ENCODE peak calls at places on chromosomes 13 and 19, in eight cellular contexts. Q is Panc1, U is breast epithelium, I is PC-9, F is gastrocnemius medialis, T is stomach, L is H9, D is fibroblast of lung. S is an unnamed sample.

GRCh38 chr13:77460195-77460594 is 75.3 kb upstream of the SCEL start:
- DNase-seq in F (no peak), U (no peak), Q (no peak), L (no peak), T (peak; percentile 39), I (no peak), D (peak; percentile 3), S (peak; percentile 76)

GRCh38 chr19:55069137-55069858 is 6.3 kb upstream of the RDH13 start:
- DNase-seq in L (peak; percentile 86), F (no peak), I (peak; percentile 90), T (peak; percentile 81), U (peak; percentile 92), D (peak; percentile 29), Q (no peak), S (no peak)

GRCh38 chr19:47226426-47227346 is 4.3 kb downstream of the BBC3 start:
- DNase-seq in I (peak; percentile 77), L (peak; percentile 75), F (peak; percentile 90), U (peak; percentile 77), D (peak; percentile 79), T (peak; percentile 80), Q (no peak), S (peak; percentile 95)

GRCh38 chr13:41580345-41580744 is 123.0 kb downstream of the RGCC start:
- DNase-seq in T (no peak), F (no peak), U (no peak), Q (no peak), D (no peak), L (no peak), I (no peak), S (no peak)

GRCh38 chr19:34253711-34254551 is 423 bp upstream of the GARRE1 start:
- DNase-seq in I (no peak), U (peak; percentile 77), T (no peak), L (peak; percentile 91), F (no peak), Q (no peak), D (peak; percentile 55), S (peak; percentile 93)

GRCh38 chr19:50387176-50387867 is 3.2 kb downstream of the POLD1 start:
- DNase-seq in F (no peak), I (no peak), U (no peak), T (no peak), L (no peak), D (peak; percentile 44), Q (no peak), S (no peak)

GRCh38 chr13:106536244-106537034 is 977 bp upstream of the EFNB2 start:
- DNase-seq in T (peak; percentile 93), F (peak; percentile 59), U (peak; percentile 90), D (peak; percentile 90), Q (peak; percentile 38), L (peak; percentile 91), I (peak; percentile 79), S (peak; percentile 90)

GRCh38 chr19:45793178-45793564 is 526 bp upstream of the DMWD start:
- DNase-seq in Q (no peak), T (no peak), D (no peak), F (no peak), I (no peak), L (no peak), U (no peak), S (no peak)

GRCh38 chr19:18425515-18426415 is 6.6 kb downstream of the SSBP4 start:
- DNase-seq in T (no peak), D (peak; percentile 59), U (no peak), Q (no peak), F (no peak), I (no peak), L (no peak), S (no peak)

GRCh38 chr13:69243366-69243765 is 864.3 kb upstream of the ATXN8OS start:
- DNase-seq in I (no peak), D (no peak), L (no peak), Q (no peak), U (no peak), F (no peak), T (no peak), S (no peak)

GRCh38 chr19:17455711-17456123 is 5.0 kb downstream of the NXNL1 start:
- DNase-seq in F (no peak), T (peak; percentile 28), U (no peak), L (peak; percentile 46), Q (no peak), I (no peak), D (no peak), S (no peak)

GRCh38 chr13:84661718-84662117 is 779.4 kb upstream of the SLITRK1 start:
- DNase-seq in T (no peak), U (no peak), Q (no peak), F (no peak), I (no peak), D (no peak), L (no peak), S (no peak)

GRCh38 chr19:50562329-50562728 is 5.9 kb downstream of the LRRC4B start:
- DNase-seq in U (no peak), D (no peak), I (no peak), L (no peak), Q (no peak), T (no peak), F (no peak), S (no peak)

GRCh38 chr19:55303477-55303876 is 19.7 kb downstream of the BRSK1 start:
- DNase-seq in D (no peak), L (no peak), U (no peak), F (no peak), I (no peak), Q (no peak), T (no peak), S (no peak)

GRCh38 chr19:33302974-33303790 is 848 bp upstream of the CEBPA start:
- DNase-seq in I (peak; percentile 68), T (peak; percentile 62), F (no peak), L (peak; percentile 66), U (peak; percentile 64), Q (no peak), D (peak; percentile 52), S (peak; percentile 60)

GRCh38 chr13:96141032-96141431 is 51.1 kb downstream of the HS6ST3 start:
- DNase-seq in U (no peak), I (no peak), L (no peak), D (peak; percentile 41), T (no peak), F (no peak), Q (peak; percentile 4), S (no peak)

GRCh38 chr13:30656178-30656577 is 38.5 kb downstream of the USPL1 start:
- DNase-seq in U (no peak), D (no peak), I (no peak), L (no peak), F (no peak), Q (no peak), T (no peak), S (no peak)

GRCh38 chr13:52845766-52846566 is 2.5 kb downstream of the PCDH8 start:
- DNase-seq in L (peak; percentile 88), D (peak; percentile 1), U (no peak), T (no peak), F (no peak), I (no peak), Q (no peak), S (peak; percentile 60)

GRCh38 chr13:41905600-41906254 is 55.2 kb downstream of the VWA8 start:
- DNase-seq in I (no peak), T (no peak), U (no peak), D (peak; percentile 68), L (no peak), F (no peak), Q (peak; percentile 30), S (no peak)

GRCh38 chr19:5035817-5036732 is 67.2 kb downstream of the KDM4B start:
- DNase-seq in Q (no peak), U (no peak), I (no peak), T (no peak), L (no peak), F (no peak), D (no peak), S (peak; percentile 45)

DNA sequence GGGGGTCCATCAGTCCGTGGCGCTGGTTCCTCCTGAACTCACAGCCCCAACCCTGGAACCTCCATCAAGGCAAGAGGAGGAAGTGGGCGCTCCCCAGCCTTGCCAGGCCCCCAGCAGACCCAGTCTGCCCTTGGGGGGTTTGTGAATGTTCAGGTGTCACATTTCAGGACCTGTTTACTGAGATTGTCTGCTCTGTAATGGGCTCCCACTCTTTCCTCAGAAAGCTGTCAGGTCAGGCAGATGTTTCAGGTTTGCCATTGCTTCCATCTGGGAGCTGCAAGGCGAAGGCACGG is 29.4 kb downstream of the TSSK6 start:
- DNase-seq in T (no peak), I (no peak), F (no peak), D (no peak), L (no peak), U (no peak), Q (no peak), S (no peak)
- H3K27ac ChIP-seq in T (no peak overlapping the region), I (no peak overlapping the region), F (no peak overlapping the region), D (peak overlapping the region; percentile 51), L (no peak overlapping the region), U (no peak overlapping the region), Q (no peak overlapping the region), S (no peak overlapping the region)

GRCh38 chr19:14544977-14545715 is 15.8 kb downstream of the TECR start:
- DNase-seq in D (no peak), T (no peak), L (no peak), U (peak; percentile 75), Q (no peak), I (no peak), F (peak; percentile 94), S (peak; percentile 95)
- H3K27ac ChIP-seq in D (no peak overlapping the region), T (peak overlapping the region; percentile 20), L (no peak overlapping the region), U (peak overlapping the region; percentile 67), Q (no peak overlapping the region), I (no peak overlapping the region), F (peak overlapping the region; percentile 98), S (no peak overlapping the region)

GRCh38 chr13:49311816-49312215 is 64.1 kb downstream of the CDADC1 start:
- DNase-seq in F (no peak), I (no peak), D (no peak), U (no peak), Q (no peak), T (no peak), L (no peak), S (no peak)

GRCh38 chr13:49314344-49314882 is 66.7 kb downstream of the CDADC1 start:
- DNase-seq in D (no peak), Q (no peak), I (no peak), U (no peak), L (no peak), F (no peak), T (no peak), S (no peak)

GRCh38 chr13:49319555-49320350 is 72.0 kb downstream of the CDADC1 start:
- DNase-seq in T (no peak), L (no peak), Q (no peak), U (no peak), I (no peak), D (peak; percentile 68), F (no peak), S (no peak)

GRCh38 chr13:49315756-49316481 is 68.2 kb downstream of the CDADC1 start:
- DNase-seq in D (no peak), T (no peak), L (no peak), U (no peak), I (no peak), Q (no peak), F (no peak), S (no peak)

GRCh38 chr13:49315036-49315565 is 67.4 kb downstream of the CDADC1 start:
- DNase-seq in U (no peak), L (no peak), I (no peak), T (no peak), D (no peak), F (no peak), Q (no peak), S (no peak)
- H3K27ac ChIP-seq in U (peak overlapping the region; percentile 27), L (no peak overlapping the region), I (no peak overlapping the region), T (peak overlapping the region; percentile 92), D (peak overlapping the region; percentile 97), F (no peak overlapping the region), Q (no peak overlapping the region), S (no peak overlapping the region)

DNA sequence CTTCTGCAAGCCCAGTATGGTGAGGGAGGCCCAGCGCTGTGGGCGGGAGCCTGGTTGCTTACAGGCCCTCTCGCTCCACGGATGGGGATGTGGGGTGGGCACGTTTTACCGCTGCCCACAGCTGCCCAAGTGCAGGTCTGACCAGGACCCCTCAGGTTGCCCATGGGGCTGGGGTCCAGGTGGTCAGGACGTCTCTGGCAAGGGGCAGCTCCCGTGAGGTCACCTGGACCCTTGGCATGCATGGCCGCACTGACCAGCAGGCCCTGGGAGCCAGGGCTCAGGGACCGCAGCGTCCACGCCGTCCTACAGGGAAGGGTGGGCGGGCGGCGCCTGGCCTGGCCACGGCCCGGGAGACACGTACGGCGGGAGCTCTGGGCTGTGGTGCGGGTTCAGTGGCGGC is 32.8 kb downstream of the GAS6 start:
- DNase-seq in I (no peak), L (no peak), Q (no peak), T (no peak), F (no peak), D (no peak), U (no peak), S (no peak)
- H3K27ac ChIP-seq in I (no peak overlapping the region), L (no peak overlapping the region), Q (no peak overlapping the region), T (no peak overlapping the region), F (no peak overlapping the region), D (no peak overlapping the region), U (no peak overlapping the region), S (no peak overlapping the region)